ENCODE peak calls at places on chromosome 20, in four cellular contexts. One of them, this sample, is unnamed.

GRCh38 chr20:19928379-19929360 is 88.5 kb upstream of the NAA20 start:
- DNase-seq in transverse colon: peak; percentile 77
- DNase-seq in heart left ventricle: no peak
- DNase-seq in heart right ventricle: no peak
- DNase-seq in this sample: no peak

GRCh38 chr20:19693508-19693907 is 64.5 kb upstream of the RIN2 start:
- DNase-seq in transverse colon: no peak
- DNase-seq in heart left ventricle: no peak
- DNase-seq in heart right ventricle: no peak
- DNase-seq in this sample: no peak

GRCh38 chr20:63966172-63966943 is 3.4 kb downstream of the ZNF512B start:
- DNase-seq in transverse colon: no peak
- DNase-seq in heart left ventricle: no peak
- DNase-seq in heart right ventricle: peak; percentile 12
- DNase-seq in this sample: no peak

GRCh38 chr20:62938105-62938888 is at the start of gene GID8:
- DNase-seq in transverse colon: peak; percentile 64
- DNase-seq in heart left ventricle: peak; percentile 54
- DNase-seq in heart right ventricle: peak; percentile 50
- DNase-seq in this sample: no peak

GRCh38 chr20:62602550-62602949 is 39.8 kb upstream of the SLCO4A1 start:
- DNase-seq in transverse colon: peak; percentile 23
- DNase-seq in heart left ventricle: peak; percentile 25
- DNase-seq in heart right ventricle: no peak
- DNase-seq in this sample: no peak

GRCh38 chr20:63692436-63693078 is 3.9 kb upstream of the TNFRSF6B start:
- DNase-seq in transverse colon: no peak
- DNase-seq in heart left ventricle: no peak
- DNase-seq in heart right ventricle: peak; percentile 18
- DNase-seq in this sample: no peak

GRCh38 chr20:33674294-33675126 is at the start of gene NECAB3:
- DNase-seq in transverse colon: peak; percentile 90
- DNase-seq in heart left ventricle: peak; percentile 86
- DNase-seq in heart right ventricle: peak; percentile 86
- DNase-seq in this sample: peak; percentile 85

GRCh38 chr20:41889125-41889870 is 271.1 kb upstream of the CHD6 start:
- DNase-seq in transverse colon: no peak
- DNase-seq in heart left ventricle: no peak
- DNase-seq in heart right ventricle: no peak
- DNase-seq in this sample: no peak

GRCh38 chr20:11140359-11140758 is 466.6 kb upstream of the JAG1 start:
- DNase-seq in transverse colon: no peak
- DNase-seq in heart left ventricle: no peak
- DNase-seq in heart right ventricle: no peak
- DNase-seq in this sample: peak; percentile 15

GRCh38 chr20:60507087-60507684 is 549.0 kb downstream of the CDH26 start:
- DNase-seq in transverse colon: no peak
- DNase-seq in heart left ventricle: no peak
- DNase-seq in heart right ventricle: no peak
- DNase-seq in this sample: no peak

GRCh38 chr20:19492937-19493336 is 265.1 kb upstream of the RIN2 start:
- DNase-seq in transverse colon: no peak
- DNase-seq in heart left ventricle: no peak
- DNase-seq in heart right ventricle: no peak
- DNase-seq in this sample: no peak

GRCh38 chr20:11387189-11387754 is 530.4 kb upstream of the BTBD3 start:
- DNase-seq in transverse colon: no peak
- DNase-seq in heart left ventricle: no peak
- DNase-seq in heart right ventricle: no peak
- DNase-seq in this sample: no peak

GRCh38 chr20:45041464-45042337 is 59.2 kb downstream of the KCNS1 start:
- DNase-seq in transverse colon: peak; percentile 14
- DNase-seq in heart left ventricle: no peak
- DNase-seq in heart right ventricle: no peak
- DNase-seq in this sample: no peak

GRCh38 chr20:46243707-46244628 is 64.3 kb downstream of the CDH22 start:
- DNase-seq in transverse colon: no peak
- DNase-seq in heart left ventricle: no peak
- DNase-seq in heart right ventricle: no peak
- DNase-seq in this sample: no peak

GRCh38 chr20:50919567-50919966 is 11.7 kb downstream of the ADNP start:
- DNase-seq in transverse colon: peak; percentile 35
- DNase-seq in heart left ventricle: no peak
- DNase-seq in heart right ventricle: no peak
- DNase-seq in this sample: no peak
- H3K36me3 ChIP-seq in transverse colon: no peaks in the 10 kb centered on the region
- H3K36me3 ChIP-seq in heart left ventricle: peaks cover 15% of the 10 kb centered on the region
- H3K36me3 ChIP-seq in heart right ventricle: peaks cover 10% of the 10 kb centered on the region
- H3K36me3 ChIP-seq in this sample: no peaks in the 10 kb centered on the region

DNA sequence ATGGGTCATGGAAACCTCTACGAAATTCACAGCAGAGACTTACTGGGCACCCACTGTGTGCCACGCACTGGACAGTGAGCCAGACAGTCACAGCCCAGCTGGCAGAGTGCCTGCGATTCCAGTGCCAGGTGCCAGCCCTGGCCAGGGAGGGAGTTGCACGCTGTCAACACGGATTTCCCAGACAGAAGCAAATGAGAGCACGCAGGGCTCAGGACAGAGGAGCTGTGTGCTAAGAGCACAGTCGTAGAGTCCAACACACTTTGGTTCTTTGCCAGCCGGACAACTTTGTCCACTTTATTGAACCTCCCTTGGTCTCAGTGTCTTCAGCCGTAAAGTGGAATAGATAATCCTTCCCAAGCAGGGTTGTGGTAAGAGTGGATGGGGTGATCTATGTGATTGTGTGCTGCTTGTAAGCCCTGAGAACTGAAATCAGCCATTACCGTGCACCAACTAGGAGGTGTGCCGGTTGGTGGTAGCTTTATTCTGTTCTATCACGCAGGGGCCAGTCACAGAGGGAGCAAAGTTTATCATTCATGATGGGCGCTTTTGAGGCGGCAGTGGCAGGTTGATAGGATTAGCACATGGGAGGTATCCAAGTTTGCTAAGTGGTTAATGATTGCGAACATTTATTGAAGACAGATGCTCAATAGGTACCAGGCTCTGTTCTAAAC is 40.6 kb downstream of the SIRPA start:
- DNase-seq in transverse colon: peak; percentile 50
- DNase-seq in heart left ventricle: peak; percentile 55
- DNase-seq in heart right ventricle: peak; percentile 77
- DNase-seq in this sample: no peak
- H3K27ac ChIP-seq in transverse colon: peak overlapping the region; percentile 48
- H3K27ac ChIP-seq in heart left ventricle: no peak overlapping the region
- H3K27ac ChIP-seq in heart right ventricle: peak overlapping the region; percentile 73
- H3K27ac ChIP-seq in this sample: peak overlapping the region; percentile 61

DNA sequence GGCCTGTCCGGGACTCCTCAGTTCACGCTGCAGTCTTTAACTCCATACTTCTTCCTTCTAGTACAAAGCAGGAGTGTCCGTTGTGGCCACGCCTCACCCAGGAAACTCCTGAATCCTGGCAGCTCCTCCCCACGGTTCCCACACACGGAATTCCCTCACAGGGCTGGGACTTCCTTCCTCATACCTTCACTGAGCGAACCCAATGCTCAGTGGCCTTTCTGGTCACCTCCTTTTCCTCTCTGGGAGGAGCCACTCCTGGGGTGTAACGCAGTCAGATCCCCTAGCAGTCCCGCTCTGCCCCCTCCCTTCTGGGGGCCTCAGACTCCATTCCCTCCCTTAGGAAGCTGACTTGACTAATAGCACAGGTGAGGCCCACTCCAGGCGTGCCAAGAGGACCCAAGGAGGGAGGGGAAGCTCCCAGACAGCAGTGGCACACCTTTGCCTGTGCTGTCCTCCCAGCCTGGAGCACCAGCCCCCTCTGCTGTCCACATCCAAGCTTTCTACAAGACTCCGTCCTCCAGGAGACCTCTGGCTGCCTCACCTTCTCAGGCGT is at the start of gene SLC52A3:
- DNase-seq in transverse colon: peak; percentile 89
- DNase-seq in heart left ventricle: peak; percentile 69
- DNase-seq in heart right ventricle: peak; percentile 30
- DNase-seq in this sample: no peak
- TF ChIP-seq CTCF in transverse colon: peak; percentile 86
- TF ChIP-seq CTCF in heart left ventricle: peak; percentile 45
- TF ChIP-seq CTCF in heart right ventricle: peak; percentile 50
- TF ChIP-seq CTCF in this sample: no peak

DNA sequence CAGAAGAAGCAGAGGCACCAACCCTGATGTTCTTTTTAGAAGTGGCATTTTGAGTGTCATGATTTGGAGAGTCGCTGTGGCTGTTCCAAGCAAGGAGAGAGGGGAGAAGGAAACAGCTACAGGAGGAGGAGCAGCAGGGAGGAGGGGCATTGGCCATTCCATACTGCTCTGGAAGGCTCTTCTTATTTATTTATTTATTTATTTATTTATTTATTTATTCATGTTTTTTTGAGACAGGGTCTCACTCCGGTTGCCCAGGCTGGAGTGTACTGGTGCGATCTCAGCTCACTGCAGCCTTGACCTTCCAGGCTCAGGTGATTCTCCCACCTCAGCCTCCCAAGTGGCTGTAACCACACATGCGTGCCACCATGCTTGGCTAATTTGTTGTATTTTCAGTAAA is 178.3 kb upstream of the PROKR2 start:
- DNase-seq in transverse colon: no peak
- DNase-seq in heart left ventricle: no peak
- DNase-seq in heart right ventricle: no peak
- DNase-seq in this sample: no peak
- H3K36me3 ChIP-seq in transverse colon: no peaks in the 10 kb centered on the region
- H3K36me3 ChIP-seq in heart left ventricle: no peaks in the 10 kb centered on the region
- H3K36me3 ChIP-seq in heart right ventricle: peaks cover 7% of the 10 kb centered on the region
- H3K36me3 ChIP-seq in this sample: no peaks in the 10 kb centered on the region

GRCh38 chr20:17964073-17964472 is 4.5 kb downstream of the SNX5 start:
- DNase-seq in transverse colon: no peak
- DNase-seq in heart left ventricle: no peak
- DNase-seq in heart right ventricle: no peak
- DNase-seq in this sample: no peak

GRCh38 chr20:17959257-17959627 is 9.4 kb downstream of the SNX5 start:
- DNase-seq in transverse colon: no peak
- DNase-seq in heart left ventricle: no peak
- DNase-seq in heart right ventricle: no peak
- DNase-seq in this sample: no peak

GRCh38 chr20:17963114-17963897 is 5.3 kb downstream of the SNX5 start:
- DNase-seq in transverse colon: no peak
- DNase-seq in heart left ventricle: no peak
- DNase-seq in heart right ventricle: no peak
- DNase-seq in this sample: no peak

GRCh38 chr20:17960927-17961599 is 7.5 kb downstream of the SNX5 start:
- DNase-seq in transverse colon: peak; percentile 33
- DNase-seq in heart left ventricle: no peak
- DNase-seq in heart right ventricle: peak; percentile 45
- DNase-seq in this sample: no peak

DNA sequence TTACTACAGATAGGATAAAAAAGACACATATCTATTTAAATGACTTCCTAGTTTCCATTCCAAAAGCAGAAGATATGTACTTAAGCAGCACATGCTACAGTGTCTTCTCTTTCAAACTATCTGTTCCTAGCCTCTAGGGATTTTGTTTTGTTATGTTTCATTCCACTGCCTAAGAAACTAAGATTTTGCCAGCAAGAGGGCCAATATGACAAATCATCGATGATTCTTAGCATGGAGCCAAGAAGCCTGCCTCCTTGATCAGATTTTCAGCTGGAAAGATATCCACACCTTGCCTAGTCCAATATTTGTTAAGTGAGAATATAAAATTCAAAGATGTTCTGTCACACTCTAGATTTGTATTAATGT is 7.0 kb downstream of the SNX5 start:
- DNase-seq in transverse colon: no peak
- DNase-seq in heart left ventricle: no peak
- DNase-seq in heart right ventricle: no peak
- DNase-seq in this sample: no peak
- H3K27ac ChIP-seq in transverse colon: peak overlapping the region; percentile 99
- H3K27ac ChIP-seq in heart left ventricle: no peak overlapping the region
- H3K27ac ChIP-seq in heart right ventricle: peak overlapping the region; percentile 97
- H3K27ac ChIP-seq in this sample: peak overlapping the region; percentile 49

DNA sequence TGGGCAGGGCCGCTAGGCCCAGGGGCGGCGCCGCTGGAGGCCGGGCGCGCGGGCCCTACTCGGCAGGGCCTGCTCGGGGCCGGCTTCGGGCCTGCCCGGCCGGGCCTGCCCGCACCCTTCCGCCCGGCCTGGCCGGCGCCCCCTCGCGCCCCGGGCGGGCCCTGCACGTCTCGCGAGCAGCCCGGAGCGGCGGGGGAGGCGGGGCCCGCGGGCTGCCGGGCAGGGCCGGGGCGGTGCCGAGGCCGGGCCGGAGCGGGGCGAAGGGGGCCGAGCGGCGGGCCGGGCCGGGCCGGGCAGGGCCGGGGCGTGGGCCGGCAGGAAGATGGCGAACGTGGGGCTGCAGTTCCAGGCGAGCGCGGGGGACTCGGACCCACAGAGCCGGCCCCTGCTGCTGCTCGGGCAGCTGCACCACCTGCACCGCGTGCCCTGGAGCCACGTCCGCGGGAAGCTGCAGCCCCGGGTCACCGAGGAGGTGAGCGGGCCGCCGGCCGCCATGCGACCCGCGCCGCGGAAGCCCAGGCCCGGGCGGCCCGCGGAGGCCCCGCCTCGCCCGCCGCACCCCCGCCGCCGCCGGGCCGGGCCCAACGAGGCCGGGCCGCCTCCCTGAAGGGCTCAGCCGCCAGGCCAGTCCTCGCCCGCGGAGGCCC is at the start of gene NPEPL1:
- DNase-seq in transverse colon: peak; percentile 79
- DNase-seq in heart left ventricle: peak; percentile 79
- DNase-seq in heart right ventricle: peak; percentile 79
- DNase-seq in this sample: no peak
- TF ChIP-seq CTCF in transverse colon: no peak
- TF ChIP-seq CTCF in heart left ventricle: no peak
- TF ChIP-seq CTCF in heart right ventricle: peak; percentile 33
- TF ChIP-seq CTCF in this sample: peak; percentile 35

GRCh38 chr20:57251949-57252348 is 14.5 kb downstream of the BMP7 start:
- DNase-seq in transverse colon: no peak
- DNase-seq in heart left ventricle: no peak
- DNase-seq in heart right ventricle: no peak
- DNase-seq in this sample: no peak
- H3K36me3 ChIP-seq in transverse colon: no peaks in the 10 kb centered on the region
- H3K36me3 ChIP-seq in heart left ventricle: no peaks in the 10 kb centered on the region
- H3K36me3 ChIP-seq in heart right ventricle: no peaks in the 10 kb centered on the region
- H3K36me3 ChIP-seq in this sample: no peaks in the 10 kb centered on the region

GRCh38 chr20:53931597-53931996 is 138.8 kb downstream of the BCAS1 start:
- DNase-seq in transverse colon: no peak
- DNase-seq in heart left ventricle: no peak
- DNase-seq in heart right ventricle: no peak
- DNase-seq in this sample: no peak

GRCh38 chr20:53933232-53933846 is 137.1 kb downstream of the BCAS1 start:
- DNase-seq in transverse colon: no peak
- DNase-seq in heart left ventricle: no peak
- DNase-seq in heart right ventricle: no peak
- DNase-seq in this sample: no peak

GRCh38 chr20:53937330-53937729 is 133.1 kb downstream of the BCAS1 start:
- DNase-seq in transverse colon: no peak
- DNase-seq in heart left ventricle: no peak
- DNase-seq in heart right ventricle: no peak
- DNase-seq in this sample: no peak

GRCh38 chr20:53935353-53936084 is 134.9 kb downstream of the BCAS1 start:
- DNase-seq in transverse colon: no peak
- DNase-seq in heart left ventricle: no peak
- DNase-seq in heart right ventricle: no peak
- DNase-seq in this sample: no peak

GRCh38 chr20:53934421-53935352 is 135.7 kb downstream of the BCAS1 start:
- DNase-seq in transverse colon: no peak
- DNase-seq in heart left ventricle: peak; percentile 53
- DNase-seq in heart right ventricle: no peak
- DNase-seq in this sample: no peak
- H3K27ac ChIP-seq in transverse colon: peak overlapping the region; percentile 66
- H3K27ac ChIP-seq in heart left ventricle: peak overlapping the region; percentile 76
- H3K27ac ChIP-seq in heart right ventricle: peak overlapping the region; percentile 84
- H3K27ac ChIP-seq in this sample: peak overlapping the region; percentile 65

This sample was measured in gastrocnemius medialis.